ENCODE peak calls at places on chromosomes 13 and 19, in eight cellular contexts. One of them, this sample, is unnamed.

GRCh38 chr19:29845576-29846176 is 33.9 kb downstream of the CCNE1 start:
- DNase-seq in naive B cell: no peak
- DNase-seq in SHP77: no peak
- DNase-seq in midbrain: peak; percentile 24
- DNase-seq in GM23248: peak; percentile 71
- DNase-seq in mammary epithelial cell: peak; percentile 44
- DNase-seq in stimulated activated CD4-positive, alpha-beta T cell treated with anti-CD3 and anti-CD28 coated beads, Interleukin-1b, Interleukin-23, amount 100 ng/mL, for 1 hour: no peak
- DNase-seq in activated CD4-positive, CD25-positive, alpha-beta regulatory T cell: no peak
- DNase-seq in this sample: peak; percentile 51

GRCh38 chr13:40458283-40459031 is 208.0 kb downstream of the FOXO1 start:
- DNase-seq in naive B cell: no peak
- DNase-seq in SHP77: no peak
- DNase-seq in midbrain: no peak
- DNase-seq in GM23248: no peak
- DNase-seq in mammary epithelial cell: no peak
- DNase-seq in stimulated activated CD4-positive, alpha-beta T cell treated with anti-CD3 and anti-CD28 coated beads, Interleukin-1b, Interleukin-23, amount 100 ng/mL, for 1 hour: no peak
- DNase-seq in activated CD4-positive, CD25-positive, alpha-beta regulatory T cell: no peak
- DNase-seq in this sample: no peak

GRCh38 chr13:30191491-30192100 is 115.8 kb downstream of the KATNAL1 start:
- DNase-seq in naive B cell: no peak
- DNase-seq in SHP77: no peak
- DNase-seq in midbrain: no peak
- DNase-seq in GM23248: peak; percentile 51
- DNase-seq in mammary epithelial cell: peak; percentile 31
- DNase-seq in stimulated activated CD4-positive, alpha-beta T cell treated with anti-CD3 and anti-CD28 coated beads, Interleukin-1b, Interleukin-23, amount 100 ng/mL, for 1 hour: no peak
- DNase-seq in activated CD4-positive, CD25-positive, alpha-beta regulatory T cell: no peak
- DNase-seq in this sample: no peak

GRCh38 chr13:74132768-74133656 is 1.2 kb downstream of the KLF12 start:
- DNase-seq in naive B cell: peak; percentile 22
- DNase-seq in SHP77: peak; percentile 9
- DNase-seq in midbrain: peak; percentile 38
- DNase-seq in GM23248: peak; percentile 64
- DNase-seq in mammary epithelial cell: peak; percentile 23
- DNase-seq in stimulated activated CD4-positive, alpha-beta T cell treated with anti-CD3 and anti-CD28 coated beads, Interleukin-1b, Interleukin-23, amount 100 ng/mL, for 1 hour: no peak
- DNase-seq in activated CD4-positive, CD25-positive, alpha-beta regulatory T cell: no peak
- DNase-seq in this sample: peak; percentile 79

GRCh38 chr13:40024962-40025714 is 369.7 kb downstream of the COG6 start:
- DNase-seq in naive B cell: no peak
- DNase-seq in SHP77: no peak
- DNase-seq in midbrain: no peak
- DNase-seq in GM23248: no peak
- DNase-seq in mammary epithelial cell: no peak
- DNase-seq in stimulated activated CD4-positive, alpha-beta T cell treated with anti-CD3 and anti-CD28 coated beads, Interleukin-1b, Interleukin-23, amount 100 ng/mL, for 1 hour: no peak
- DNase-seq in activated CD4-positive, CD25-positive, alpha-beta regulatory T cell: no peak
- DNase-seq in this sample: no peak

GRCh38 chr19:31992750-31993149 is 352.7 kb upstream of the ZNF507 start:
- DNase-seq in naive B cell: no peak
- DNase-seq in SHP77: no peak
- DNase-seq in midbrain: no peak
- DNase-seq in GM23248: no peak
- DNase-seq in mammary epithelial cell: no peak
- DNase-seq in stimulated activated CD4-positive, alpha-beta T cell treated with anti-CD3 and anti-CD28 coated beads, Interleukin-1b, Interleukin-23, amount 100 ng/mL, for 1 hour: no peak
- DNase-seq in activated CD4-positive, CD25-positive, alpha-beta regulatory T cell: no peak
- DNase-seq in this sample: no peak

GRCh38 chr19:13018037-13018914 is 23.0 kb downstream of the NFIX start:
- DNase-seq in naive B cell: no peak
- DNase-seq in SHP77: no peak
- DNase-seq in midbrain: no peak
- DNase-seq in GM23248: peak; percentile 77
- DNase-seq in mammary epithelial cell: peak; percentile 60
- DNase-seq in stimulated activated CD4-positive, alpha-beta T cell treated with anti-CD3 and anti-CD28 coated beads, Interleukin-1b, Interleukin-23, amount 100 ng/mL, for 1 hour: no peak
- DNase-seq in activated CD4-positive, CD25-positive, alpha-beta regulatory T cell: no peak
- DNase-seq in this sample: peak; percentile 12

GRCh38 chr19:6572217-6572616 is 18.7 kb downstream of the CD70 start:
- DNase-seq in naive B cell: no peak
- DNase-seq in SHP77: no peak
- DNase-seq in midbrain: peak; percentile 16
- DNase-seq in GM23248: no peak
- DNase-seq in mammary epithelial cell: no peak
- DNase-seq in stimulated activated CD4-positive, alpha-beta T cell treated with anti-CD3 and anti-CD28 coated beads, Interleukin-1b, Interleukin-23, amount 100 ng/mL, for 1 hour: no peak
- DNase-seq in activated CD4-positive, CD25-positive, alpha-beta regulatory T cell: no peak
- DNase-seq in this sample: no peak

GRCh38 chr13:40984670-40985366 is 34.3 kb downstream of the ELF1 start:
- DNase-seq in naive B cell: peak; percentile 43
- DNase-seq in SHP77: no peak
- DNase-seq in midbrain: peak; percentile 35
- DNase-seq in GM23248: peak; percentile 26
- DNase-seq in mammary epithelial cell: peak; percentile 23
- DNase-seq in stimulated activated CD4-positive, alpha-beta T cell treated with anti-CD3 and anti-CD28 coated beads, Interleukin-1b, Interleukin-23, amount 100 ng/mL, for 1 hour: no peak
- DNase-seq in activated CD4-positive, CD25-positive, alpha-beta regulatory T cell: no peak
- DNase-seq in this sample: no peak

GRCh38 chr19:39351537-39352037 is 9.4 kb downstream of the SAMD4B start:
- DNase-seq in naive B cell: peak; percentile 53
- DNase-seq in SHP77: no peak
- DNase-seq in midbrain: no peak
- DNase-seq in GM23248: peak; percentile 74
- DNase-seq in mammary epithelial cell: no peak
- DNase-seq in stimulated activated CD4-positive, alpha-beta T cell treated with anti-CD3 and anti-CD28 coated beads, Interleukin-1b, Interleukin-23, amount 100 ng/mL, for 1 hour: no peak
- DNase-seq in activated CD4-positive, CD25-positive, alpha-beta regulatory T cell: no peak
- DNase-seq in this sample: no peak

GRCh38 chr13:57862879-57863278 is 231.3 kb downstream of the PCDH17 start:
- DNase-seq in naive B cell: no peak
- DNase-seq in SHP77: no peak
- DNase-seq in midbrain: no peak
- DNase-seq in GM23248: no peak
- DNase-seq in mammary epithelial cell: no peak
- DNase-seq in stimulated activated CD4-positive, alpha-beta T cell treated with anti-CD3 and anti-CD28 coated beads, Interleukin-1b, Interleukin-23, amount 100 ng/mL, for 1 hour: no peak
- DNase-seq in activated CD4-positive, CD25-positive, alpha-beta regulatory T cell: no peak
- DNase-seq in this sample: no peak

GRCh38 chr19:49132974-49133609 is 13.7 kb downstream of the PPFIA3 start:
- DNase-seq in naive B cell: no peak
- DNase-seq in SHP77: no peak
- DNase-seq in midbrain: no peak
- DNase-seq in GM23248: no peak
- DNase-seq in mammary epithelial cell: no peak
- DNase-seq in stimulated activated CD4-positive, alpha-beta T cell treated with anti-CD3 and anti-CD28 coated beads, Interleukin-1b, Interleukin-23, amount 100 ng/mL, for 1 hour: no peak
- DNase-seq in activated CD4-positive, CD25-positive, alpha-beta regulatory T cell: no peak
- DNase-seq in this sample: no peak

GRCh38 chr19:3450796-3451411 is 29.4 kb downstream of the SMIM24 start:
- DNase-seq in naive B cell: no peak
- DNase-seq in SHP77: no peak
- DNase-seq in midbrain: no peak
- DNase-seq in GM23248: peak; percentile 99
- DNase-seq in mammary epithelial cell: peak; percentile 97
- DNase-seq in stimulated activated CD4-positive, alpha-beta T cell treated with anti-CD3 and anti-CD28 coated beads, Interleukin-1b, Interleukin-23, amount 100 ng/mL, for 1 hour: no peak
- DNase-seq in activated CD4-positive, CD25-positive, alpha-beta regulatory T cell: no peak
- DNase-seq in this sample: peak; percentile 94

GRCh38 chr19:11692127-11692790 is 46.5 kb downstream of the ZNF823 start:
- DNase-seq in naive B cell: no peak
- DNase-seq in SHP77: no peak
- DNase-seq in midbrain: no peak
- DNase-seq in GM23248: no peak
- DNase-seq in mammary epithelial cell: no peak
- DNase-seq in stimulated activated CD4-positive, alpha-beta T cell treated with anti-CD3 and anti-CD28 coated beads, Interleukin-1b, Interleukin-23, amount 100 ng/mL, for 1 hour: no peak
- DNase-seq in activated CD4-positive, CD25-positive, alpha-beta regulatory T cell: no peak
- DNase-seq in this sample: no peak

GRCh38 chr13:59413121-59413520 is 750.6 kb downstream of the DIAPH3 start:
- DNase-seq in naive B cell: no peak
- DNase-seq in SHP77: no peak
- DNase-seq in midbrain: no peak
- DNase-seq in GM23248: no peak
- DNase-seq in mammary epithelial cell: no peak
- DNase-seq in stimulated activated CD4-positive, alpha-beta T cell treated with anti-CD3 and anti-CD28 coated beads, Interleukin-1b, Interleukin-23, amount 100 ng/mL, for 1 hour: no peak
- DNase-seq in activated CD4-positive, CD25-positive, alpha-beta regulatory T cell: no peak
- DNase-seq in this sample: no peak

GRCh38 chr13:111156421-111156820 is 41.3 kb downstream of the ARHGEF7 start:
- DNase-seq in naive B cell: no peak
- DNase-seq in SHP77: no peak
- DNase-seq in midbrain: no peak
- DNase-seq in GM23248: peak; percentile 54
- DNase-seq in mammary epithelial cell: no peak
- DNase-seq in stimulated activated CD4-positive, alpha-beta T cell treated with anti-CD3 and anti-CD28 coated beads, Interleukin-1b, Interleukin-23, amount 100 ng/mL, for 1 hour: no peak
- DNase-seq in activated CD4-positive, CD25-positive, alpha-beta regulatory T cell: no peak
- DNase-seq in this sample: peak; percentile 28

GRCh38 chr19:31408460-31409124 is 59.4 kb upstream of the TSHZ3 start:
- DNase-seq in naive B cell: no peak
- DNase-seq in SHP77: no peak
- DNase-seq in midbrain: no peak
- DNase-seq in GM23248: peak; percentile 90
- DNase-seq in mammary epithelial cell: peak; percentile 89
- DNase-seq in stimulated activated CD4-positive, alpha-beta T cell treated with anti-CD3 and anti-CD28 coated beads, Interleukin-1b, Interleukin-23, amount 100 ng/mL, for 1 hour: no peak
- DNase-seq in activated CD4-positive, CD25-positive, alpha-beta regulatory T cell: no peak
- DNase-seq in this sample: peak; percentile 75

GRCh38 chr19:41064974-41065569 is 23.2 kb upstream of the CYP2A13 start:
- DNase-seq in naive B cell: no peak
- DNase-seq in SHP77: no peak
- DNase-seq in midbrain: no peak
- DNase-seq in GM23248: peak; percentile 34
- DNase-seq in mammary epithelial cell: peak; percentile 11
- DNase-seq in stimulated activated CD4-positive, alpha-beta T cell treated with anti-CD3 and anti-CD28 coated beads, Interleukin-1b, Interleukin-23, amount 100 ng/mL, for 1 hour: no peak
- DNase-seq in activated CD4-positive, CD25-positive, alpha-beta regulatory T cell: no peak
- DNase-seq in this sample: peak; percentile 5

GRCh38 chr13:106417467-106418110 is 117.9 kb downstream of the EFNB2 start:
- DNase-seq in naive B cell: no peak
- DNase-seq in SHP77: no peak
- DNase-seq in midbrain: no peak
- DNase-seq in GM23248: peak; percentile 40
- DNase-seq in mammary epithelial cell: no peak
- DNase-seq in stimulated activated CD4-positive, alpha-beta T cell treated with anti-CD3 and anti-CD28 coated beads, Interleukin-1b, Interleukin-23, amount 100 ng/mL, for 1 hour: no peak
- DNase-seq in activated CD4-positive, CD25-positive, alpha-beta regulatory T cell: no peak
- DNase-seq in this sample: no peak

GRCh38 chr19:47351545-47351944 is 2.4 kb downstream of the DHX34 start:
- DNase-seq in naive B cell: no peak
- DNase-seq in SHP77: no peak
- DNase-seq in midbrain: peak; percentile 25
- DNase-seq in GM23248: peak; percentile 37
- DNase-seq in mammary epithelial cell: peak; percentile 28
- DNase-seq in stimulated activated CD4-positive, alpha-beta T cell treated with anti-CD3 and anti-CD28 coated beads, Interleukin-1b, Interleukin-23, amount 100 ng/mL, for 1 hour: no peak
- DNase-seq in activated CD4-positive, CD25-positive, alpha-beta regulatory T cell: no peak
- DNase-seq in this sample: peak; percentile 50

GRCh38 chr19:13830761-13831481 is 35.7 kb downstream of the ZSWIM4 start:
- DNase-seq in naive B cell: no peak
- DNase-seq in SHP77: no peak
- DNase-seq in midbrain: no peak
- DNase-seq in GM23248: peak; percentile 77
- DNase-seq in mammary epithelial cell: peak; percentile 74
- DNase-seq in stimulated activated CD4-positive, alpha-beta T cell treated with anti-CD3 and anti-CD28 coated beads, Interleukin-1b, Interleukin-23, amount 100 ng/mL, for 1 hour: no peak
- DNase-seq in activated CD4-positive, CD25-positive, alpha-beta regulatory T cell: no peak
- DNase-seq in this sample: peak; percentile 34

GRCh38 chr13:46632171-46632570 is 79.2 kb downstream of the LRCH1 start:
- DNase-seq in naive B cell: no peak
- DNase-seq in SHP77: no peak
- DNase-seq in midbrain: no peak
- DNase-seq in GM23248: no peak
- DNase-seq in mammary epithelial cell: no peak
- DNase-seq in stimulated activated CD4-positive, alpha-beta T cell treated with anti-CD3 and anti-CD28 coated beads, Interleukin-1b, Interleukin-23, amount 100 ng/mL, for 1 hour: no peak
- DNase-seq in activated CD4-positive, CD25-positive, alpha-beta regulatory T cell: no peak
- DNase-seq in this sample: no peak

GRCh38 chr19:39696418-39696817 is 7.9 kb upstream of the LGALS14 start:
- DNase-seq in naive B cell: no peak
- DNase-seq in SHP77: no peak
- DNase-seq in midbrain: no peak
- DNase-seq in GM23248: no peak
- DNase-seq in mammary epithelial cell: peak; percentile 24
- DNase-seq in stimulated activated CD4-positive, alpha-beta T cell treated with anti-CD3 and anti-CD28 coated beads, Interleukin-1b, Interleukin-23, amount 100 ng/mL, for 1 hour: no peak
- DNase-seq in activated CD4-positive, CD25-positive, alpha-beta regulatory T cell: no peak
- DNase-seq in this sample: no peak

GRCh38 chr19:52190679-52191293 is 934 bp downstream of the PPP2R1A start:
- DNase-seq in naive B cell: no peak
- DNase-seq in SHP77: no peak
- DNase-seq in midbrain: no peak
- DNase-seq in GM23248: peak; percentile 61
- DNase-seq in mammary epithelial cell: peak; percentile 43
- DNase-seq in stimulated activated CD4-positive, alpha-beta T cell treated with anti-CD3 and anti-CD28 coated beads, Interleukin-1b, Interleukin-23, amount 100 ng/mL, for 1 hour: no peak
- DNase-seq in activated CD4-positive, CD25-positive, alpha-beta regulatory T cell: no peak
- DNase-seq in this sample: peak; percentile 59

GRCh38 chr19:29413435-29413834 is 112.4 kb upstream of the VSTM2B start:
- DNase-seq in naive B cell: no peak
- DNase-seq in SHP77: no peak
- DNase-seq in midbrain: no peak
- DNase-seq in GM23248: no peak
- DNase-seq in mammary epithelial cell: no peak
- DNase-seq in stimulated activated CD4-positive, alpha-beta T cell treated with anti-CD3 and anti-CD28 coated beads, Interleukin-1b, Interleukin-23, amount 100 ng/mL, for 1 hour: no peak
- DNase-seq in activated CD4-positive, CD25-positive, alpha-beta regulatory T cell: no peak
- DNase-seq in this sample: no peak

GRCh38 chr19:44367024-44367423 is 10.5 kb upstream of the ZNF112 start:
- DNase-seq in naive B cell: no peak
- DNase-seq in SHP77: no peak
- DNase-seq in midbrain: no peak
- DNase-seq in GM23248: no peak
- DNase-seq in mammary epithelial cell: no peak
- DNase-seq in stimulated activated CD4-positive, alpha-beta T cell treated with anti-CD3 and anti-CD28 coated beads, Interleukin-1b, Interleukin-23, amount 100 ng/mL, for 1 hour: no peak
- DNase-seq in activated CD4-positive, CD25-positive, alpha-beta regulatory T cell: no peak
- DNase-seq in this sample: no peak

GRCh38 chr13:26962671-26963070 is 202.1 kb upstream of the GPR12 start:
- DNase-seq in naive B cell: no peak
- DNase-seq in SHP77: no peak
- DNase-seq in midbrain: no peak
- DNase-seq in GM23248: no peak
- DNase-seq in mammary epithelial cell: no peak
- DNase-seq in stimulated activated CD4-positive, alpha-beta T cell treated with anti-CD3 and anti-CD28 coated beads, Interleukin-1b, Interleukin-23, amount 100 ng/mL, for 1 hour: no peak
- DNase-seq in activated CD4-positive, CD25-positive, alpha-beta regulatory T cell: no peak
- DNase-seq in this sample: no peak

GRCh38 chr19:8336665-8337064 is 6.4 kb downstream of the KANK3 start:
- DNase-seq in naive B cell: no peak
- DNase-seq in SHP77: no peak
- DNase-seq in midbrain: no peak
- DNase-seq in GM23248: no peak
- DNase-seq in mammary epithelial cell: no peak
- DNase-seq in stimulated activated CD4-positive, alpha-beta T cell treated with anti-CD3 and anti-CD28 coated beads, Interleukin-1b, Interleukin-23, amount 100 ng/mL, for 1 hour: no peak
- DNase-seq in activated CD4-positive, CD25-positive, alpha-beta regulatory T cell: no peak
- DNase-seq in this sample: no peak

GRCh38 chr19:23305555-23305954 is 55.4 kb upstream of the ZNF724 start:
- DNase-seq in naive B cell: no peak
- DNase-seq in SHP77: no peak
- DNase-seq in midbrain: no peak
- DNase-seq in GM23248: no peak
- DNase-seq in mammary epithelial cell: no peak
- DNase-seq in stimulated activated CD4-positive, alpha-beta T cell treated with anti-CD3 and anti-CD28 coated beads, Interleukin-1b, Interleukin-23, amount 100 ng/mL, for 1 hour: no peak
- DNase-seq in activated CD4-positive, CD25-positive, alpha-beta regulatory T cell: no peak
- DNase-seq in this sample: no peak

GRCh38 chr19:45568732-45569131 is 15.9 kb downstream of the OPA3 start:
- DNase-seq in naive B cell: no peak
- DNase-seq in SHP77: no peak
- DNase-seq in midbrain: no peak
- DNase-seq in GM23248: peak; percentile 94
- DNase-seq in mammary epithelial cell: peak; percentile 85
- DNase-seq in stimulated activated CD4-positive, alpha-beta T cell treated with anti-CD3 and anti-CD28 coated beads, Interleukin-1b, Interleukin-23, amount 100 ng/mL, for 1 hour: no peak
- DNase-seq in activated CD4-positive, CD25-positive, alpha-beta regulatory T cell: no peak
- DNase-seq in this sample: peak; percentile 34

GRCh38 chr19:2289714-2290435 is 7.9 kb upstream of the PEAK3 start:
- DNase-seq in naive B cell: peak; percentile 89
- DNase-seq in SHP77: no peak
- DNase-seq in midbrain: peak; percentile 28
- DNase-seq in GM23248: peak; percentile 66
- DNase-seq in mammary epithelial cell: peak; percentile 24
- DNase-seq in stimulated activated CD4-positive, alpha-beta T cell treated with anti-CD3 and anti-CD28 coated beads, Interleukin-1b, Interleukin-23, amount 100 ng/mL, for 1 hour: no peak
- DNase-seq in activated CD4-positive, CD25-positive, alpha-beta regulatory T cell: no peak
- DNase-seq in this sample: peak; percentile 33

GRCh38 chr13:94764576-94765321 is 52.4 kb upstream of the SOX21 start:
- DNase-seq in naive B cell: no peak
- DNase-seq in SHP77: no peak
- DNase-seq in midbrain: no peak
- DNase-seq in GM23248: no peak
- DNase-seq in mammary epithelial cell: no peak
- DNase-seq in stimulated activated CD4-positive, alpha-beta T cell treated with anti-CD3 and anti-CD28 coated beads, Interleukin-1b, Interleukin-23, amount 100 ng/mL, for 1 hour: no peak
- DNase-seq in activated CD4-positive, CD25-positive, alpha-beta regulatory T cell: no peak
- DNase-seq in this sample: no peak

GRCh38 chr19:39413269-39413902 is 917 bp downstream of the PLEKHG2 start:
- DNase-seq in naive B cell: no peak
- DNase-seq in SHP77: no peak
- DNase-seq in midbrain: no peak
- DNase-seq in GM23248: peak; percentile 75
- DNase-seq in mammary epithelial cell: no peak
- DNase-seq in stimulated activated CD4-positive, alpha-beta T cell treated with anti-CD3 and anti-CD28 coated beads, Interleukin-1b, Interleukin-23, amount 100 ng/mL, for 1 hour: no peak
- DNase-seq in activated CD4-positive, CD25-positive, alpha-beta regulatory T cell: no peak
- DNase-seq in this sample: peak; percentile 82

GRCh38 chr19:14147797-14148605 is 11.6 kb upstream of the ASF1B start:
- DNase-seq in naive B cell: no peak
- DNase-seq in SHP77: peak; percentile 29
- DNase-seq in midbrain: peak; percentile 69
- DNase-seq in GM23248: peak; percentile 84
- DNase-seq in mammary epithelial cell: peak; percentile 17
- DNase-seq in stimulated activated CD4-positive, alpha-beta T cell treated with anti-CD3 and anti-CD28 coated beads, Interleukin-1b, Interleukin-23, amount 100 ng/mL, for 1 hour: no peak
- DNase-seq in activated CD4-positive, CD25-positive, alpha-beta regulatory T cell: no peak
- DNase-seq in this sample: peak; percentile 79

This sample was measured in adipocyte.